ENCODE peak calls at places on chromosomes 6 and 20, in eight cellular contexts. F is CD4-positive, alpha-beta T cell; A is neural progenitor cell; X is IMR-90; M is GM12892; N is GM04503; J is iPS-NIHi11; E is stimulated activated CD8-positive, alpha-beta memory T cell treated with anti-CD3 and anti-CD28 coated beads, Interleukin-15, amount 100 ng/mL, for 24 hours. W is an unnamed sample.

GRCh38 chr6:82331031-82331773 is 32.4 kb upstream of the TPBG start:
- DNase-seq in F (no peak), A (peak), X (peak), M (no peak), N (peak), J (peak), E (no peak), W (no peak)

GRCh38 chr20:32278199-32278643 is 770 bp downstream of the KIF3B start:
- DNase-seq in F (no peak), A (no peak), X (peak), M (peak), N (no peak), J (no peak), E (no peak), W (no peak)

GRCh38 chr20:17684077-17684888 is 2.2 kb upstream of the RRBP1 start:
- DNase-seq in F (no peak), A (no peak), X (no peak), M (no peak), N (no peak), J (no peak), E (no peak), W (no peak)

GRCh38 chr6:111423960-111424846 is 58.8 kb downstream of the REV3L start:
- DNase-seq in F (no peak), A (no peak), X (peak), M (no peak), N (no peak), J (no peak), E (no peak), W (no peak)

GRCh38 chr6:37433657-37434271 is 743 bp downstream of the CMTR1 start:
- DNase-seq in F (peak), A (peak), X (peak), M (peak), N (no peak), J (no peak), E (peak), W (peak)

GRCh38 chr6:111741177-111741952 is 131.9 kb downstream of the FYN start:
- DNase-seq in F (no peak), A (no peak), X (no peak), M (no peak), N (no peak), J (no peak), E (no peak), W (no peak)

GRCh38 chr6:44696686-44697085 is 309.2 kb downstream of the CDC5L start:
- DNase-seq in F (no peak), A (no peak), X (no peak), M (no peak), N (no peak), J (no peak), E (no peak), W (no peak)

GRCh38 chr20:8782804-8783203 is 286.1 kb upstream of the PLCB4 start:
- DNase-seq in F (no peak), A (no peak), X (peak), M (no peak), N (peak), J (no peak), E (no peak), W (peak)

GRCh38 chr20:6838181-6838826 is 70.8 kb downstream of the BMP2 start:
- DNase-seq in F (no peak), A (peak), X (no peak), M (no peak), N (no peak), J (no peak), E (no peak), W (no peak)

GRCh38 chr6:141110486-141110885 is 1022.2 kb upstream of the GJE1 start:
- DNase-seq in F (no peak), A (no peak), X (peak), M (no peak), N (peak), J (no peak), E (no peak), W (no peak)

GRCh38 chr6:47073125-47074110 is 31.3 kb upstream of the ADGRF1 start:
- DNase-seq in F (no peak), A (no peak), X (no peak), M (no peak), N (no peak), J (peak), E (no peak), W (no peak)